ENCODE peak calls at places on chromosome 16, in four cellular contexts. G is H9, U is kidney epithelial cell, O is neural progenitor cell. I is an unnamed sample.

GRCh38 chr16:73086108-73086507 is 38.2 kb upstream of the ZFHX3 start:
- DNase-seq in G (no peak), O (no peak), U (no peak), I (no peak)

GRCh38 chr16:67389911-67390815 is 3.1 kb downstream of the TPPP3 start:
- DNase-seq in O (no peak), G (no peak), U (no peak), I (no peak)

GRCh38 chr16:30535106-30535776 is 583 bp upstream of the ZNF747 start:
- DNase-seq in G (peak), O (peak), U (no peak), I (no peak)

GRCh38 chr16:15434425-15435215 is at the start of gene BMERB1:
- DNase-seq in U (no peak), O (peak), G (peak), I (peak)

GRCh38 chr16:22195695-22196558 is 10.2 kb upstream of the EEF2K start:
- DNase-seq in U (no peak), O (peak), G (peak), I (peak)

GRCh38 chr16:66984902-66985311 is 3.5 kb upstream of the CES4A start:
- DNase-seq in G (no peak), U (no peak), O (no peak), I (no peak)

GRCh38 chr16:1884155-1884760 is 12.3 kb upstream of the MEIOB start:
- DNase-seq in G (no peak), U (no peak), O (no peak), I (no peak)

GRCh38 chr16:23508589-23509440 is 1.5 kb downstream of the GGA2 start:
- DNase-seq in G (peak), U (no peak), O (peak), I (peak)

GRCh38 chr16:24999856-25000447 is 15.2 kb downstream of the ARHGAP17 start:
- DNase-seq in G (no peak), U (no peak), O (no peak), I (no peak)

GRCh38 chr16:30567991-30568638 is 3.4 kb downstream of the ZNF688 start:
- DNase-seq in O (no peak), U (peak), G (no peak), I (no peak)

GRCh38 chr16:66872927-66873684 is 7.2 kb upstream of the PDP2 start:
- DNase-seq in U (peak), G (peak), O (peak), I (peak)

GRCh38 chr16:873889-874288 is 73.4 kb upstream of the GNG13 start:
- DNase-seq in U (no peak), O (no peak), G (no peak), I (no peak)

GRCh38 chr16:50697881-50698767 is 4.7 kb downstream of the NOD2 start:
- DNase-seq in U (no peak), G (no peak), O (no peak), I (no peak)

GRCh38 chr16:6926762-6927161 is 405.9 kb upstream of the RBFOX1 start:
- DNase-seq in G (peak), O (peak), U (no peak), I (no peak)

GRCh38 chr16:26598061-26598460 is 468.7 kb upstream of the C16orf82 start:
- DNase-seq in O (no peak), U (no peak), G (no peak), I (no peak)

GRCh38 chr16:82653550-82654511 is 27.1 kb downstream of the CDH13 start:
- DNase-seq in O (no peak), G (no peak), U (peak), I (no peak)

GRCh38 chr16:50297301-50298074 is 31.1 kb downstream of the ADCY7 start:
- DNase-seq in G (peak), O (no peak), U (no peak), I (no peak)

GRCh38 chr16:11049396-11050059 is 105.2 kb downstream of the CLEC16A start:
- DNase-seq in G (peak), U (no peak), O (peak), I (no peak)

GRCh38 chr16:55700961-55701360 is 45.2 kb downstream of the SLC6A2 start:
- DNase-seq in O (no peak), U (no peak), G (no peak), I (no peak)

GRCh38 chr16:7755347-7755746 is 422.7 kb downstream of the RBFOX1 start:
- DNase-seq in O (no peak), U (no peak), G (no peak), I (no peak)

GRCh38 chr16:20878682-20879147 is 21.4 kb downstream of the DCUN1D3 start:
- DNase-seq in G (no peak), O (no peak), U (no peak), I (no peak)

GRCh38 chr16:89357055-89357454 is 133.3 kb downstream of the ANKRD11 start:
- DNase-seq in O (no peak), G (peak), U (no peak), I (no peak)

GRCh38 chr16:11572301-11572995 is 14.3 kb downstream of the LITAF start:
- DNase-seq in O (no peak), U (no peak), G (no peak), I (no peak)

GRCh38 chr16:30902070-30902972 is 5.9 kb downstream of the CTF1 start:
- DNase-seq in G (peak), U (no peak), O (peak), I (peak)

GRCh38 chr16:62755938-62756337 is 719.7 kb upstream of the CDH8 start:
- DNase-seq in O (no peak), G (no peak), U (no peak), I (no peak)

GRCh38 chr16:1771072-1771863 is at the start of gene NME3:
- DNase-seq in G (peak), U (no peak), O (peak), I (peak)

GRCh38 chr16:80852261-80852872 is 48.0 kb upstream of the CDYL2 start:
- DNase-seq in O (peak), U (no peak), G (peak), I (no peak)

GRCh38 chr16:309476-309875 is 26.5 kb downstream of the PDIA2 start:
- DNase-seq in G (no peak), O (no peak), U (no peak), I (no peak)

GRCh38 chr16:50099957-50100648 is 34.3 kb downstream of the HEATR3 start:
- DNase-seq in U (no peak), O (no peak), G (no peak), I (no peak)

GRCh38 chr16:60674241-60674640 is 1362.0 kb downstream of the CDH8 start:
- DNase-seq in O (no peak), G (no peak), U (peak), I (no peak)

GRCh38 chr16:28202147-28202746 is 9.5 kb downstream of the XPO6 start:
- DNase-seq in G (no peak), O (no peak), U (no peak), I (no peak)

GRCh38 chr16:72995151-72995881 is 52.6 kb downstream of the ZFHX3 start:
- DNase-seq in U (no peak), O (peak), G (peak), I (peak)

GRCh38 chr16:87808108-87808507 is 42.3 kb upstream of the KLHDC4 start:
- DNase-seq in G (no peak), O (no peak), U (no peak), I (no peak)

GRCh38 chr16:23134274-23134673 is 15.0 kb downstream of the USP31 start:
- DNase-seq in U (no peak), O (no peak), G (no peak), I (no peak)

GRCh38 chr16:67429053-67429798 is 1.7 kb upstream of the HSD11B2 start:
- DNase-seq in O (no peak), U (no peak), G (no peak), I (no peak)

GRCh38 chr16:30395155-30395991 is at the start of gene ZNF48:
- DNase-seq in G (peak), U (no peak), O (peak), I (peak)

GRCh38 chr16:1526608-1527555 is 6.6 kb upstream of the TMEM204 start:
- DNase-seq in G (no peak), U (no peak), O (no peak), I (no peak)

GRCh38 chr16:71443714-71444113 is 1.9 kb upstream of the TLE7 start:
- DNase-seq in O (no peak), G (no peak), U (no peak), I (no peak)

GRCh38 chr16:71439531-71439930 is 2.3 kb downstream of the TLE7 start:
- DNase-seq in O (no peak), U (no peak), G (no peak), I (no peak)

GRCh38 chr16:71442041-71442440 is at the start of gene TLE7:
- DNase-seq in U (no peak), G (no peak), O (no peak), I (no peak)

GRCh38 chr16:71441348-71441781 is 489 bp downstream of the TLE7 start:
- DNase-seq in O (no peak), G (peak), U (no peak), I (no peak)

GRCh38 chr16:71440669-71441347 is 1.0 kb downstream of the TLE7 start:
- DNase-seq in G (peak), O (peak), U (no peak), I (no peak)
- TF ChIP-seq CTCF in G (peak), O (peak), U (no peak), I (peak)

GRCh38 chr16:3457434-3458252 is 14.2 kb downstream of the NAA60 start:
- DNase-seq in G (peak), O (peak), U (no peak), I (peak)
- TF ChIP-seq CTCF in G (peak), O (peak), U (peak), I (peak)

GRCh38 chr16:84746231-84746630 is 46.4 kb downstream of the USP10 start:
- DNase-seq in O (no peak), U (no peak), G (no peak), I (no peak)

GRCh38 chr16:84751241-84751640 is 51.4 kb downstream of the USP10 start:
- DNase-seq in U (no peak), O (no peak), G (no peak), I (no peak)

GRCh38 chr16:84746875-84747274 is 47.1 kb downstream of the USP10 start:
- DNase-seq in O (no peak), U (no peak), G (no peak), I (no peak)

GRCh38 chr16:84749815-84750214 is 50.0 kb downstream of the USP10 start:
- DNase-seq in G (no peak), O (no peak), U (no peak), I (no peak)

DNA sequence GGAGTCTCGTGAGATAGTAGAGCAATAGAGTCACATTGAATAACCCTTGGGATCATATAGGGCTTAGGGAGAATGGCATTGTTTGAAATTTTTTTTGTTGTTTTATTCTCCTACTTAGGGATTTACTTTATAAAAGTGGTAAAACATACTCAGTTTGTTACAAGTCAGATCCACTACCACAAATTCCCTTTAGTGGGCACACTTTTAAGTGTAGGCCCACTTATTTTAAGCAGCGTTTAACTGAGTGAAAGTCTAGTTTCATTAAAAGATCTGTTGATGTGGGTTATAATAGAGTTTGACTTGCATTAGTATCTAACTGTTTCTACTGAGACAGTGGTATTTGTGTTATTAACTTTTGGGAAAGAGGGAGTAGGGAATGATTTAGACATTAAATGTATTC is 49.3 kb downstream of the USP10 start:
- DNase-seq in U (no peak), O (no peak), G (no peak), I (no peak)
- TF ChIP-seq CTCF in U (no peak), O (no peak), G (no peak), I (no peak)

GRCh38 chr16:51813609-51814008 is 662.5 kb upstream of the SALL1 start:
- DNase-seq in G (peak), O (peak), U (no peak), I (no peak)
- TF ChIP-seq CTCF in G (peak), O (peak), U (peak), I (peak)

DNA sequence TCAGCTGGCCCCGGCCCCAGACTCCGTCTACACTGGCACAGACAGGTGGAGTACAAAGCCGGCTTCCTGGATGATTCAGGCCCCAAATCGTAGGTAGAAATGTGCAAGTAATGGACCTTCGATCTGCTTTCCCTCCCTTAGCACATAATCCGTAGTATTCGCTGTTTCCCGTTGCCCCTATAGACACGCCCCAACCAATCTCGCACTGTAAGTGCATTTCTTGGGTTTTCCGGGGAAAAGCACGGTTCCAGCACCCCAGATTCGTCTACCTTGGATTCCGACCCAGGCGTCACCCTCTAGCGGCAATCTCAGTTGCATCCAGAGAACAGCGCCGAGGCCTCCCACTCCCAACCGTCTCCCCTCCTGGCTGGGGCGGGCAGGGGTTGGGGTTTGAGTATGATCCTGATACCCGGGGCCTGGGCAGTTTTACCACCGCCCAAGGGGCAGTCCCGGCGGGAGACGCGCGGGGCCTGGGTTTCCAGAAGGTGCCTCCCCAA is 12.1 kb upstream of the FOXF1 start:
- DNase-seq in O (peak), U (no peak), G (peak), I (no peak)
- TF ChIP-seq CTCF in O (peak), U (no peak), G (peak), I (peak)

GRCh38 chr16:48334325-48334724 is 50.9 kb downstream of the SIAH1 start:
- DNase-seq in U (no peak), G (peak), O (peak), I (no peak)
- TF ChIP-seq CTCF in U (no peak), G (peak), O (peak), I (no peak)

GRCh38 chr16:57092786-57093301 is 461 bp downstream of the CPNE2 start:
- DNase-seq in U (no peak), O (peak), G (peak), I (peak)
- TF ChIP-seq CTCF in U (peak), O (peak), G (peak), I (peak)

GRCh38 chr16:13808075-13808474 is 111.9 kb upstream of the ERCC4 start:
- DNase-seq in U (no peak), O (no peak), G (no peak), I (no peak)
- TF ChIP-seq CTCF in U (no peak), O (no peak), G (no peak), I (no peak)

GRCh38 chr16:53745753-53746258 is 41.9 kb downstream of the FTO start:
- DNase-seq in U (no peak), G (no peak), O (no peak), I (no peak)
- TF ChIP-seq CTCF in U (peak), G (peak), O (no peak), I (no peak)

I was measured in neural crest cell.